ENCODE peak calls at places on chromosomes 16 and 17, in five cellular contexts. One of them, this sample, is unnamed.

GRCh38 chr17:35790826-35791225 is 4.6 kb downstream of the MMP28 start:
- DNase-seq in ovary: no peak
- DNase-seq in epithelial cell of esophagus: peak
- DNase-seq in A549: no peak
- DNase-seq in H1: no peak
- DNase-seq in this sample: no peak

GRCh38 chr17:29526322-29526721 is 40.5 kb downstream of the ABHD15 start:
- DNase-seq in ovary: no peak
- DNase-seq in epithelial cell of esophagus: peak
- DNase-seq in A549: peak
- DNase-seq in H1: no peak
- DNase-seq in this sample: no peak

GRCh38 chr17:59839646-59840328 is 53.0 kb downstream of the TUBD1 start:
- DNase-seq in ovary: no peak
- DNase-seq in epithelial cell of esophagus: no peak
- DNase-seq in A549: peak
- DNase-seq in H1: no peak
- DNase-seq in this sample: peak

GRCh38 chr16:68300736-68301459 is 9.8 kb downstream of the SLC7A6OS start:
- DNase-seq in ovary: no peak
- DNase-seq in epithelial cell of esophagus: no peak
- DNase-seq in A549: no peak
- DNase-seq in H1: no peak
- DNase-seq in this sample: peak

GRCh38 chr16:24986512-24987303 is 28.5 kb downstream of the ARHGAP17 start:
- DNase-seq in ovary: no peak
- DNase-seq in epithelial cell of esophagus: peak
- DNase-seq in A549: peak
- DNase-seq in H1: no peak
- DNase-seq in this sample: peak

GRCh38 chr17:69874220-69874670 is 200.8 kb upstream of the KCNJ16 start:
- DNase-seq in ovary: no peak
- DNase-seq in epithelial cell of esophagus: peak
- DNase-seq in A549: no peak
- DNase-seq in H1: no peak
- DNase-seq in this sample: peak

GRCh38 chr17:77693301-77693700 is 265.2 kb upstream of the TNRC6C start:
- DNase-seq in ovary: no peak
- DNase-seq in epithelial cell of esophagus: no peak
- DNase-seq in A549: no peak
- DNase-seq in H1: no peak
- DNase-seq in this sample: no peak

GRCh38 chr17:66789093-66789492 is 45.8 kb upstream of the CACNG5 start:
- DNase-seq in ovary: peak
- DNase-seq in epithelial cell of esophagus: no peak
- DNase-seq in A549: no peak
- DNase-seq in H1: no peak
- DNase-seq in this sample: no peak

GRCh38 chr17:42754782-42755181 is 6.2 kb upstream of the RAMP2 start:
- DNase-seq in ovary: no peak
- DNase-seq in epithelial cell of esophagus: peak
- DNase-seq in A549: no peak
- DNase-seq in H1: no peak
- DNase-seq in this sample: peak

GRCh38 chr17:57994436-57994835 is 6.4 kb upstream of the VEZF1 start:
- DNase-seq in ovary: no peak
- DNase-seq in epithelial cell of esophagus: no peak
- DNase-seq in A549: no peak
- DNase-seq in H1: no peak
- DNase-seq in this sample: no peak

GRCh38 chr16:85878875-85879274 is 20.1 kb upstream of the IRF8 start:
- DNase-seq in ovary: no peak
- DNase-seq in epithelial cell of esophagus: peak
- DNase-seq in A549: peak
- DNase-seq in H1: no peak
- DNase-seq in this sample: peak

GRCh38 chr16:69861276-69862030 is 89.7 kb upstream of the CLEC18A start:
- DNase-seq in ovary: no peak
- DNase-seq in epithelial cell of esophagus: no peak
- DNase-seq in A549: no peak
- DNase-seq in H1: no peak
- DNase-seq in this sample: peak

GRCh38 chr17:27609606-27610303 is 21.2 kb upstream of the LGALS9 start:
- DNase-seq in ovary: no peak
- DNase-seq in epithelial cell of esophagus: peak
- DNase-seq in A549: peak
- DNase-seq in H1: no peak
- DNase-seq in this sample: peak

GRCh38 chr16:11992008-11992584 is 15.6 kb downstream of the SNX29 start:
- DNase-seq in ovary: no peak
- DNase-seq in epithelial cell of esophagus: no peak
- DNase-seq in A549: no peak
- DNase-seq in H1: no peak
- DNase-seq in this sample: no peak

GRCh38 chr17:8670486-8670885 is 40.0 kb upstream of the MYH10 start:
- DNase-seq in ovary: no peak
- DNase-seq in epithelial cell of esophagus: no peak
- DNase-seq in A549: no peak
- DNase-seq in H1: no peak
- DNase-seq in this sample: no peak

GRCh38 chr16:77062878-77063566 is 128.0 kb upstream of the MON1B start:
- DNase-seq in ovary: no peak
- DNase-seq in epithelial cell of esophagus: no peak
- DNase-seq in A549: no peak
- DNase-seq in H1: no peak
- DNase-seq in this sample: no peak

GRCh38 chr16:87658564-87659225 is 56.4 kb downstream of the JPH3 start:
- DNase-seq in ovary: no peak
- DNase-seq in epithelial cell of esophagus: no peak
- DNase-seq in A549: no peak
- DNase-seq in H1: no peak
- DNase-seq in this sample: no peak

GRCh38 chr16:50602531-50603205 is 54.5 kb downstream of the NKD1 start:
- DNase-seq in ovary: no peak
- DNase-seq in epithelial cell of esophagus: peak
- DNase-seq in A549: no peak
- DNase-seq in H1: no peak
- DNase-seq in this sample: no peak

GRCh38 chr16:73304008-73304814 is 256.3 kb upstream of the ZFHX3 start:
- DNase-seq in ovary: no peak
- DNase-seq in epithelial cell of esophagus: no peak
- DNase-seq in A549: no peak
- DNase-seq in H1: no peak
- DNase-seq in this sample: no peak

GRCh38 chr16:23252310-23252709 is 49.8 kb upstream of the SCNN1B start:
- DNase-seq in ovary: no peak
- DNase-seq in epithelial cell of esophagus: no peak
- DNase-seq in A549: no peak
- DNase-seq in H1: no peak
- DNase-seq in this sample: no peak

GRCh38 chr16:36336-36984 is 16.9 kb downstream of the POLR3K start:
- DNase-seq in ovary: no peak
- DNase-seq in epithelial cell of esophagus: no peak
- DNase-seq in A549: no peak
- DNase-seq in H1: no peak
- DNase-seq in this sample: no peak

GRCh38 chr17:33038740-33039139 is 47.1 kb downstream of the SPACA3 start:
- DNase-seq in ovary: peak
- DNase-seq in epithelial cell of esophagus: peak
- DNase-seq in A549: peak
- DNase-seq in H1: peak
- DNase-seq in this sample: peak

GRCh38 chr17:58527949-58528348 is 13.5 kb upstream of the MTMR4 start:
- DNase-seq in ovary: no peak
- DNase-seq in epithelial cell of esophagus: no peak
- DNase-seq in A549: no peak
- DNase-seq in H1: no peak
- DNase-seq in this sample: peak

GRCh38 chr17:10380631-10381408 is 8.0 kb upstream of the MYH13 start:
- DNase-seq in ovary: no peak
- DNase-seq in epithelial cell of esophagus: no peak
- DNase-seq in A549: no peak
- DNase-seq in H1: no peak
- DNase-seq in this sample: peak

GRCh38 chr16:86118467-86119307 is 219.7 kb downstream of the IRF8 start:
- DNase-seq in ovary: no peak
- DNase-seq in epithelial cell of esophagus: no peak
- DNase-seq in A549: no peak
- DNase-seq in H1: no peak
- DNase-seq in this sample: no peak

GRCh38 chr16:51151951-51152663 is 1.0 kb upstream of the SALL1 start:
- DNase-seq in ovary: peak
- DNase-seq in epithelial cell of esophagus: no peak
- DNase-seq in A549: peak
- DNase-seq in H1: peak
- DNase-seq in this sample: peak

GRCh38 chr17:57808882-57809281 is 41.0 kb downstream of the MRPS23 start:
- DNase-seq in ovary: no peak
- DNase-seq in epithelial cell of esophagus: no peak
- DNase-seq in A549: no peak
- DNase-seq in H1: no peak
- DNase-seq in this sample: no peak

GRCh38 chr17:42750730-42751356 is 6.0 kb upstream of the EZH1 start:
- DNase-seq in ovary: no peak
- DNase-seq in epithelial cell of esophagus: no peak
- DNase-seq in A549: no peak
- DNase-seq in H1: no peak
- DNase-seq in this sample: no peak

GRCh38 chr16:27404163-27404823 is 2.3 kb downstream of the IL21R start:
- DNase-seq in ovary: no peak
- DNase-seq in epithelial cell of esophagus: no peak
- DNase-seq in A549: no peak
- DNase-seq in H1: no peak
- DNase-seq in this sample: no peak

GRCh38 chr17:78959803-78960202 is 19.9 kb downstream of the LGALS3BP start:
- DNase-seq in ovary: no peak
- DNase-seq in epithelial cell of esophagus: no peak
- DNase-seq in A549: no peak
- DNase-seq in H1: no peak
- DNase-seq in this sample: no peak

GRCh38 chr17:65662166-65662565 is 100.7 kb upstream of the AXIN2 start:
- DNase-seq in ovary: no peak
- DNase-seq in epithelial cell of esophagus: no peak
- DNase-seq in A549: no peak
- DNase-seq in H1: no peak
- DNase-seq in this sample: peak

GRCh38 chr17:65664296-65664695 is 102.8 kb upstream of the AXIN2 start:
- DNase-seq in ovary: no peak
- DNase-seq in epithelial cell of esophagus: no peak
- DNase-seq in A549: no peak
- DNase-seq in H1: no peak
- DNase-seq in this sample: peak

GRCh38 chr17:65667656-65668055 is 106.2 kb upstream of the AXIN2 start:
- DNase-seq in ovary: no peak
- DNase-seq in epithelial cell of esophagus: no peak
- DNase-seq in A549: no peak
- DNase-seq in H1: no peak
- DNase-seq in this sample: no peak

GRCh38 chr17:65666869-65667268 is 105.4 kb upstream of the AXIN2 start:
- DNase-seq in ovary: no peak
- DNase-seq in epithelial cell of esophagus: no peak
- DNase-seq in A549: no peak
- DNase-seq in H1: no peak
- DNase-seq in this sample: no peak

GRCh38 chr17:65664696-65665095 is 103.2 kb upstream of the AXIN2 start:
- DNase-seq in ovary: no peak
- DNase-seq in epithelial cell of esophagus: no peak
- DNase-seq in A549: no peak
- DNase-seq in H1: no peak
- DNase-seq in this sample: no peak
- H3K4me3 ChIP-seq in ovary: no peak
- H3K4me3 ChIP-seq in epithelial cell of esophagus: no peak
- H3K4me3 ChIP-seq in A549: no peak
- H3K4me3 ChIP-seq in H1: no peak
- H3K4me3 ChIP-seq in this sample: no peak

DNA sequence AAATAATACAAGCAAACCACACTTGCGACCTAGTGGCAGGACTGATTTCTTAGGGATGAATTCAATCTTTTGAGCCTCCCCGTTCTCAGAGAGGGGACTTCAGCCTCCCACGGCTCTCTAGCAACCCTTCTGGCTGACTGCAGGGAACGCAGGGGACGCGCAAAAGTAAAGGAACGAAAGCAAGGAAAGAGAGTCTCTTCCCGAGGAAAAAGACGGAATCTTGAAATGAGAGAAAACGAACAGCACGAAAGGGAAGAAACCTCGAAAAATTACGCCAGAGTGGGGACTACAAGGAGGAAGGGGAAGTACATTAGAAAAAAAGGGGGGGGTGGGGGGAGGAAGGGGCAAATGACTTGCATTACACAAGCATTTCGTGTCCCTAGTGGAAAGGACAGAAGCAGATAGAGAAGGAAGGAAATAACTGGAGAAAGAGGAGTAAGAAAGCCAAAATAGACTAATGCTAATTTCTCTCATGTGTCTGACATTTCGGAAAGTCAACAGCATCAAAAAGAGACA is 1.2 kb downstream of the GRB2 start:
- DNase-seq in ovary: peak
- DNase-seq in epithelial cell of esophagus: peak
- DNase-seq in A549: peak
- DNase-seq in H1: no peak
- DNase-seq in this sample: peak
- TF ChIP-seq CTCF in ovary: peak
- TF ChIP-seq CTCF in epithelial cell of esophagus: peak
- TF ChIP-seq CTCF in A549: peak
- TF ChIP-seq CTCF in H1: peak
- TF ChIP-seq CTCF in this sample: peak

GRCh38 chr17:1055751-1056645 is 59.1 kb downstream of the TIMM22 start:
- DNase-seq in ovary: peak
- DNase-seq in epithelial cell of esophagus: peak
- DNase-seq in A549: peak
- DNase-seq in H1: peak
- DNase-seq in this sample: peak
- H3K4me3 ChIP-seq in ovary: no peak
- H3K4me3 ChIP-seq in epithelial cell of esophagus: no peak
- H3K4me3 ChIP-seq in A549: no peak
- H3K4me3 ChIP-seq in H1: no peak
- H3K4me3 ChIP-seq in this sample: no peak

DNA sequence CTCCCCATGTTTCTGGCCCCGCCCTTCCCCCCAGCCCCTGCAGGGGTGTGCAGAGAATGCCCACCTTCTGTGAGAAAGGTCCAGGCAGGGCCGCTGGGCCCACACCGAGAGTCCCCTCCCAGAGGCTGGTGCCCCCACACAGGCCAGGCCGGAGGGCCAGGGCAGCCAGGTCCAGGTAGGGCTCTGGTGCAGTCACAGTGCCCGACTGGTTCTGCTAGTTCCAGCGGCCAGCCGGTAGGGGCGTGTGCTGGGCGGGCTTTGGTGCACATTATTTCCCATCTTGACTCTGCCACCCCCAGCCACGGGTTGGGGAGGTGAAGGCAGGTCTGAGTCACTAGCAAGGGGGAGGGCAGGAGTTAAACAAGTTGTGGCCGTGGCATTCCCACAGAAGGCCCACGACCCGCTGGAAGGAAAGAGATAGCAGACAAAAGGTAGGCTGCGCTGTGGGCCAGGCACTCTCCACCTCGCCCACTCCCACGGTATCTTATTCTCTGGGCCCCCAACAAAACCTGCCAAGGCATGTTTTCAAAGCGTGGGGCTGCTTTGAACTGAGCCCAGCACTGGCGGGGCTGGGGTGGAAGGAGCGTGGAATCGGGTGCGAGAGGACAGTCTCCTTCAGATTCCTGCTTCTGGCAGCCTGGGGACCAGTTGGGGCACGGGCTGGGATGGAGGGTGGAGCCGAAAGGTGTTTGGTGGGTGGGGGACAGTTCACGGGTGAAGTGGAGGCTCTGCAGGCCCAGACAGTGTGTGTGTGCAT is 1.9 kb downstream of the EPN3 start:
- DNase-seq in ovary: no peak
- DNase-seq in epithelial cell of esophagus: peak
- DNase-seq in A549: peak
- DNase-seq in H1: peak
- DNase-seq in this sample: no peak
- TF ChIP-seq CTCF in ovary: peak
- TF ChIP-seq CTCF in epithelial cell of esophagus: peak
- TF ChIP-seq CTCF in A549: peak
- TF ChIP-seq CTCF in H1: peak
- TF ChIP-seq CTCF in this sample: peak